ENCODE peak calls at places on chromosomes 16 and 17, in six cellular contexts. F, J, H, C, Y and D are unnamed samples.

GRCh38 chr16:10729649-10730048 is 14.0 kb upstream of the NUBP1 start:
- DNase-seq in J (peak), Y (peak), F (no peak), C (no peak), H (no peak), D (peak)

GRCh38 chr17:74059471-74059870 is 144.0 kb upstream of the RPL38 start:
- DNase-seq in H (no peak), Y (no peak), F (no peak), C (no peak), J (no peak), D (no peak)

GRCh38 chr16:53434436-53435065 is at the start of gene RBL2:
- DNase-seq in J (peak), Y (peak), H (peak), C (peak), F (peak), D (peak)

GRCh38 chr17:79167486-79167885 is 92.9 kb downstream of the ENGASE start:
- DNase-seq in F (no peak), H (no peak), J (no peak), Y (no peak), C (no peak), D (no peak)

GRCh38 chr17:27630607-27631408 is at the start of gene LGALS9:
- DNase-seq in F (peak), J (peak), H (no peak), C (no peak), Y (peak), D (peak)

GRCh38 chr17:77854083-77854758 is 104.3 kb upstream of the TNRC6C start:
- DNase-seq in J (no peak), Y (no peak), F (no peak), C (no peak), H (no peak), D (no peak)

GRCh38 chr16:21104124-21104860 is 46.4 kb downstream of the DNAH3 start:
- DNase-seq in F (no peak), J (peak), Y (no peak), H (peak), C (no peak), D (peak)

GRCh38 chr17:20993863-20994778 is 48.7 kb downstream of the USP22 start:
- DNase-seq in J (no peak), F (no peak), H (no peak), Y (no peak), C (no peak), D (no peak)

GRCh38 chr16:70805787-70806186 is 4.8 kb upstream of the VAC14 start:
- DNase-seq in Y (peak), H (no peak), J (peak), C (no peak), F (no peak), D (peak)